ENCODE peak calls at places on chromosomes 2 and 18, in eight cellular contexts. L, T, K, V, U, H, E and Q are unnamed samples.

GRCh38 chr18:35582310-35582682 is 756 bp downstream of the GALNT1 start:
- DNase-seq in E (no peak), H (no peak), K (no peak), V (no peak), U (no peak), T (no peak), L (no peak), Q (no peak)

GRCh38 chr2:127415593-127416485 is 2.4 kb upstream of the PROC start:
- DNase-seq in H (peak; percentile 82), U (peak; percentile 91), K (no peak), V (peak; percentile 77), E (no peak), L (no peak), T (peak; percentile 92), Q (no peak)

GRCh38 chr2:50346586-50347351 is 685.2 kb downstream of the NRXN1 start:
- DNase-seq in T (no peak), U (peak; percentile 33), K (no peak), H (no peak), L (no peak), E (no peak), V (no peak), Q (no peak)

GRCh38 chr2:178193823-178194599 is at the start of gene OSBPL6:
- DNase-seq in V (peak; percentile 93), L (peak; percentile 82), U (peak; percentile 92), E (peak; percentile 94), H (peak; percentile 84), T (peak; percentile 85), K (peak; percentile 88), Q (peak; percentile 8)

GRCh38 chr18:25230658-25231326 is 121.2 kb downstream of the ZNF521 start:
- DNase-seq in L (peak; percentile 90), H (peak; percentile 72), K (peak; percentile 89), V (peak; percentile 45), U (peak; percentile 72), E (peak; percentile 92), T (no peak), Q (peak; percentile 46)

GRCh38 chr2:120592084-120592483 is 143.6 kb upstream of the GLI2 start:
- DNase-seq in E (no peak), K (no peak), T (no peak), V (no peak), U (no peak), H (no peak), L (no peak), Q (no peak)

GRCh38 chr2:235523486-235524150 is 29.8 kb downstream of the AGAP1 start:
- DNase-seq in L (no peak), K (no peak), H (no peak), T (no peak), E (no peak), U (peak; percentile 43), V (no peak), Q (no peak)

GRCh38 chr18:35939166-35939565 is 33.3 kb upstream of the RMP24 start:
- DNase-seq in H (peak; percentile 3), E (peak; percentile 3), U (no peak), T (no peak), L (no peak), V (peak; percentile 44), K (peak; percentile 9), Q (no peak)

GRCh38 chr18:47746615-47747014 is 183.8 kb downstream of the SMAD2 start:
- DNase-seq in H (no peak), K (no peak), L (no peak), E (no peak), U (no peak), T (no peak), V (no peak), Q (no peak)

GRCh38 chr2:241859436-241860183 is 916 bp upstream of the PDCD1 start:
- DNase-seq in H (no peak), L (peak; percentile 36), E (peak; percentile 56), V (no peak), U (peak; percentile 81), K (peak; percentile 40), T (peak; percentile 25), Q (no peak)

GRCh38 chr2:32289165-32290054 is 11.7 kb downstream of the YIPF4 start:
- DNase-seq in L (peak; percentile 86), E (peak; percentile 80), T (no peak), H (peak; percentile 79), U (no peak), K (peak; percentile 75), V (peak; percentile 89), Q (no peak)

GRCh38 chr18:66695281-66695680 is 91.4 kb upstream of the CDH19 start:
- DNase-seq in V (no peak), U (no peak), K (no peak), E (no peak), H (no peak), T (no peak), L (no peak), Q (no peak)

DNA sequence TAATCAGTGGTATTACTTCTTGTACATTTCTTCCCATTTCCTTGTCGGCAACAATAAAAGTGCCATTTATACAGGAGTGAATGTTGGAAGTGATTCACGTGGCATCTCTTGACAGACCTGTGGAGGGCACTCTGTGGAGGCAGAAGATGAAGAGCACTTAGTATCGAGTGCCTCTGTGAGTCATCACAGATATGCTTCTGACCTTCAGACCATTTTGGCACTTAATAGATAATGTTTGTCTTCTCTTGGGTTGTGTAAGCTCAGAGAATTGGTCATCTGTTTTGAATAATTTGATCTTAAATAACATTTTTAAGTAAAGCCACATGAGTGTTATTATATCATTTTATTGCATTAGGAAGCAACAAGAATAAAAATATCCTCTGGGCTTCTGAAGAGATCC is 305.5 kb downstream of the PTPRM start:
- DNase-seq in V (peak; percentile 78), T (peak; percentile 49), K (peak; percentile 32), E (peak; percentile 77), U (no peak), L (peak; percentile 62), H (peak; percentile 79), Q (no peak)
- TF ChIP-seq CTCF in V (peak; percentile 47), T (peak; percentile 28), K (peak; percentile 12), E (peak; percentile 17), U (peak; percentile 6), L (peak; percentile 31), H (peak; percentile 72), Q (no peak)

GRCh38 chr18:24023185-24023814 is 8.7 kb downstream of the TTC39C start:
- DNase-seq in K (no peak), U (no peak), E (no peak), T (peak; percentile 41), H (peak; percentile 88), L (no peak), V (peak; percentile 81), Q (no peak)
- TF ChIP-seq CTCF in K (no peak), U (no peak), E (no peak), T (no peak), H (no peak), L (no peak), V (peak; percentile 34), Q (no peak)

DNA sequence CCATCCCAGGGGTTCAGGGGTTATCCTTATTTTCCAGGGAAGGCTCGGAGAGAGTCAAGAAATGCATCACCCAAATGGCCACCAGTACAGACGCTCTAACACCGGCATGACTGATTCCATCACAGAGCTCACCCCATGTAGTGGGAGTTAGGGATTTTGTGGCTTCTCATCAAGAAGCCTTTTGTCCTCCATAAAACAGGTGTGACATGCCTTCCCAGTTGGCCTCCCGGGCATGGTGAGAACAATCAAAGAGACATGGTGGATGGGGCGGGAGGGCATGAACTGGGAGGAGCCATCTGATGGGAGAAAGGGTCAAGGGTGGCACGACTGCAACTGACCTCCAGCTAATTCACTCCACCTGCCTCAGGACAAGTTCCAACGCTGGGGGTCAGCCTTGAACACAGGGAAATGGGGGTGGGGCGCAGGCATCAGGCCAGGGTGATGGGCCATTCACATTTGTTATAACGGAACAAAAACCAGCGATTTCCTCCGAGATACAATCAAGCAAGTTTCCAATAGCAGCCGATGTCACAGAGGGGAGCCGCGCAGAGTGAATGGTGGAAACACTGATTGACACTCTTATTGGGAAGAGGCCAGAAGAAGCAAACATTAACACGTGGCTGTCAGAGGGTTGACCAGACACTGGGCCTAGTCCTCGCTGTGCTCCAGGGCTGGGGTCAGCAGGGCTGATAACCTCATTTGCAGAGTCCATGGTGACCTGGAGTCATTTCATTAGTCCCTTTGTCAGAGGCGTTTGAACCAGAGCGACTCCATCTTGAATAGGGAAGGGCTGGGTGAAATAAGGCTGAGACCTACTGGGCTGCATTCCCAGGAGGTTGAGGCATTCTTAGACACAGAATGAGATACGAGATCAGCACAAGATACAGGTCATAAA is 80.5 kb upstream of the HPCAL1 start:
- DNase-seq in V (no peak), K (no peak), H (no peak), T (no peak), L (no peak), U (peak; percentile 18), E (no peak), Q (no peak)
- TF ChIP-seq CTCF in V (no peak), K (no peak), H (no peak), T (no peak), L (no peak), U (no peak), E (no peak), Q (no peak)

GRCh38 chr2:172674968-172675303 is 60.7 kb upstream of the RAPGEF4 start:
- DNase-seq in U (no peak), T (no peak), H (no peak), K (no peak), V (no peak), L (no peak), E (no peak), Q (no peak)

GRCh38 chr2:172671506-172671905 is 64.1 kb upstream of the RAPGEF4 start:
- DNase-seq in E (peak; percentile 47), H (peak; percentile 22), K (no peak), T (no peak), U (no peak), V (no peak), L (peak; percentile 27), Q (no peak)

GRCh38 chr2:172672999-172673726 is 62.5 kb upstream of the RAPGEF4 start:
- DNase-seq in L (no peak), K (no peak), U (no peak), T (no peak), H (peak; percentile 60), V (peak; percentile 92), E (peak; percentile 66), Q (no peak)

GRCh38 chr2:172672114-172672513 is 63.5 kb upstream of the RAPGEF4 start:
- DNase-seq in K (no peak), L (peak; percentile 77), E (peak; percentile 59), U (no peak), H (peak; percentile 69), T (no peak), V (peak; percentile 68), Q (no peak)

DNA sequence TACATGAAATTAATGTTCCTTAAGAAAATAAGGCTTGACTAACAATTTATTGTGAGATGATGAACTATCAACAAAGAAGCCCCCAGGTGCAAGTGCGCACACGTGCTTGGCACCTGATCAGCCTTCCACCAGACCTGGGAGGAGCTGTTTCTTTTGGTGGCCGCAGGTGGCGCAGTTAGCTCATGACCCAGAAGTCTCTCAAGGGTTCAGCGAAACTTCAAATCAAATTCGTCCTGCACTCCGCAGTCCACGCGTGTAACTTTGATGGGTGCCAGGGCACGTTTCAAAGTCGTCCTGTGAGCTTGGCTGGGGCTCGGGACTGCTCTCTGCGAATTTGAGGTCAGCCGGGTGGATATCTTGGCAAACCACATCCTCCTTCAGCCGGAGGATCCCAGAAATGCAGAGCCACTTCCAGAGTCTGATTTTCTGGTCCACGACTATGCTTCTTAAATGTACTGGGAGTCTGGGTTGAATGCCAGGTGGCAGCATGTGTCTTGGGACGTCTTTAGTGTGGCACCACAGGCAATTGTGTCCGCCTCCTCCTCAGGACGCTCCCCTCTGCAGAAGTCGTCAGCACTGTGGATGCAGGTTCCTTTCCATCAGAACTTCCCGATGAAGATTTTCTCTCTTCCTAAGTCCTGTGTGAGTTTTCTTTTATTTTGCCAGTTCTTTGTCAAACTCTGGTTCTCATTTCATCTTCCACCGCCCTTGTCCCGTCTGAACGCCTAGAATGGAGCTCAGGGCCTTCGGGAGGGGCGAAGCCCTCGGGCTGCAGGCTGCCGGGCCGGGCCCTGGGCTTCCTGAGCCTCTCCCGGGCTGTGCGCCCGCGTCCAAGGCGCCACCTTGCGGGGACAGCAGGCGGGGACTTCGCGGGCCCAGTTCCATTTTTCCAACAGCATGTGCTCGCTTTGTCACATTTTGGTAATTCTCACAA is 61.3 kb upstream of the RAPGEF4 start:
- DNase-seq in T (no peak), H (no peak), U (peak; percentile 69), V (no peak), E (peak; percentile 65), L (no peak), K (peak; percentile 39), Q (no peak)
- TF ChIP-seq CTCF in T (no peak), H (no peak), U (peak; percentile 18), V (peak; percentile 22), E (peak; percentile 63), L (peak; percentile 46), K (peak; percentile 59), Q (peak; percentile 45)